ENCODE peak calls at places on chromosomes 7 and 10, in seven cellular contexts. G, Q, A, P, Z, F and H are unnamed samples.

GRCh38 chr7:1943933-1944618 is 274.0 kb downstream of the ELFN1 start:
- DNase-seq in G (no peak), Q (no peak), A (no peak), P (no peak), Z (no peak), F (no peak), H (no peak)

GRCh38 chr10:114607358-114607998 is 50.6 kb downstream of the ABLIM1 start:
- DNase-seq in G (peak), Q (no peak), A (no peak), P (no peak), Z (no peak), F (peak), H (no peak)

GRCh38 chr10:117991701-117992100 is 55.0 kb downstream of the RAB11FIP2 start:
- DNase-seq in G (no peak), Q (no peak), A (no peak), P (no peak), Z (no peak), F (no peak), H (no peak)

GRCh38 chr7:42106562-42106961 is 130.4 kb downstream of the GLI3 start:
- DNase-seq in G (no peak), Q (no peak), A (no peak), P (no peak), Z (no peak), F (peak), H (no peak)

GRCh38 chr10:79058899-79059771 is 9.6 kb upstream of the ZMIZ1 start:
- DNase-seq in G (no peak), Q (no peak), A (no peak), P (no peak), Z (no peak), F (no peak), H (no peak)

GRCh38 chr10:101237080-101237817 is 8.0 kb upstream of the LBX1 start:
- DNase-seq in G (no peak), Q (no peak), A (no peak), P (no peak), Z (no peak), F (no peak), H (no peak)

GRCh38 chr7:112068967-112069366 is 137.2 kb downstream of the DOCK4 start:
- DNase-seq in G (no peak), Q (no peak), A (no peak), P (no peak), Z (no peak), F (no peak), H (no peak)

GRCh38 chr10:132748545-132749427 is 37.2 kb downstream of the NKX6-2 start:
- DNase-seq in G (no peak), Q (no peak), A (no peak), P (no peak), Z (no peak), F (no peak), H (no peak)

GRCh38 chr7:51827641-51828040 is 511.0 kb upstream of the COBL start:
- DNase-seq in G (no peak), Q (no peak), A (no peak), P (no peak), Z (no peak), F (no peak), H (no peak)